ENCODE peak calls at places on chromosomes 16 and 17, in ten cellular contexts. Y is esophagus squamous epithelium; H is amygdala; A is M059J; T is tibial nerve; Z is neural progenitor cell; F is A172; E is activated naive CD4-positive, alpha-beta T cell treated with anti-CD3 and anti-CD28 coated beads for 36 hours; R is AG08396; W is SK-N-SH. B is an unnamed sample.

GRCh38 chr16:19861069-19861468 is 23.6 kb downstream of the GPRC5B start:
- DNase-seq in Y (no peak), E (no peak), Z (no peak), T (no peak), W (no peak), R (no peak), F (no peak), H (no peak), A (no peak), B (no peak)

GRCh38 chr17:2582493-2582892 is 11.0 kb upstream of the PAFAH1B1 start:
- DNase-seq in A (no peak), R (no peak), H (no peak), W (no peak), E (no peak), T (no peak), Y (no peak), F (no peak), Z (no peak), B (no peak)

GRCh38 chr16:53754938-53755910 is 51.3 kb downstream of the FTO start:
- DNase-seq in H (no peak), Z (no peak), T (no peak), W (no peak), Y (no peak), R (no peak), F (no peak), A (peak), E (no peak), B (no peak)

GRCh38 chr17:40564195-40564882 is 933 bp downstream of the CCR7 start:
- DNase-seq in E (peak), R (no peak), F (no peak), A (peak), H (no peak), T (no peak), Z (no peak), W (no peak), Y (no peak), B (peak)

GRCh38 chr17:58403312-58403711 is 14.0 kb downstream of the RNF43 start:
- DNase-seq in R (no peak), E (no peak), H (no peak), Z (peak), F (no peak), A (no peak), W (no peak), Y (no peak), T (no peak), B (no peak)

GRCh38 chr16:29025735-29026134 is 40.9 kb downstream of the LAT start:
- DNase-seq in H (no peak), E (no peak), A (no peak), R (no peak), F (no peak), T (no peak), Y (no peak), W (no peak), Z (no peak), B (no peak)

GRCh38 chr16:10150906-10151305 is 31.3 kb downstream of the GRIN2A start:
- DNase-seq in W (no peak), E (no peak), Y (no peak), H (no peak), Z (no peak), F (no peak), T (no peak), R (no peak), A (peak), B (no peak)

GRCh38 chr16:50444546-50444945 is 75.8 kb upstream of the BRD7 start:
- DNase-seq in H (no peak), F (no peak), W (no peak), A (peak), E (no peak), R (no peak), Z (no peak), Y (no peak), T (no peak), B (no peak)

GRCh38 chr16:60151987-60152386 is 1417.9 kb upstream of the GOT2 start:
- DNase-seq in F (peak), T (no peak), Z (no peak), Y (no peak), A (peak), H (no peak), W (no peak), R (no peak), E (no peak), B (no peak)

GRCh38 chr17:51434434-51435170 is 174.3 kb downstream of the UTP18 start:
- DNase-seq in R (no peak), W (no peak), E (no peak), Z (no peak), A (peak), F (peak), H (no peak), T (no peak), Y (no peak), B (no peak)

GRCh38 chr17:75341784-75342183 is 52.6 kb upstream of the SLC25A19 start:
- DNase-seq in W (no peak), A (no peak), R (no peak), Y (no peak), E (no peak), T (no peak), H (no peak), F (no peak), Z (no peak), B (no peak)

B was measured in germinal center.